ENCODE peak calls at places on chromosomes 4 and X, in six cellular contexts. One of them, this sample, is unnamed.

GRCh38 chrX:141879616-141880015 is 24.1 kb upstream of the MAGEC1 start:
- DNase-seq in GM06990: no peak
- DNase-seq in A549: no peak
- DNase-seq in glutamatergic neuron: no peak
- DNase-seq in lower leg skin: no peak
- DNase-seq in activated CD4-positive, alpha-beta memory T cell treated with anti-CD3 and anti-CD28 coated beads for 36 hours: no peak
- DNase-seq in this sample: no peak

GRCh38 chr4:155541716-155542115 is 124.9 kb upstream of the GUCY1A1 start:
- DNase-seq in GM06990: no peak
- DNase-seq in A549: no peak
- DNase-seq in glutamatergic neuron: no peak
- DNase-seq in lower leg skin: no peak
- DNase-seq in activated CD4-positive, alpha-beta memory T cell treated with anti-CD3 and anti-CD28 coated beads for 36 hours: no peak
- DNase-seq in this sample: no peak

GRCh38 chr4:78762529-78762928 is 13.6 kb upstream of the BMP2K start:
- DNase-seq in GM06990: no peak
- DNase-seq in A549: no peak
- DNase-seq in glutamatergic neuron: no peak
- DNase-seq in lower leg skin: no peak
- DNase-seq in activated CD4-positive, alpha-beta memory T cell treated with anti-CD3 and anti-CD28 coated beads for 36 hours: no peak
- DNase-seq in this sample: no peak

GRCh38 chr4:1588306-1588705 is 95.8 kb downstream of the FAM53A start:
- DNase-seq in GM06990: no peak
- DNase-seq in A549: no peak
- DNase-seq in glutamatergic neuron: no peak
- DNase-seq in lower leg skin: no peak
- DNase-seq in activated CD4-positive, alpha-beta memory T cell treated with anti-CD3 and anti-CD28 coated beads for 36 hours: no peak
- DNase-seq in this sample: no peak

GRCh38 chr4:19254476-19254875 is 997.2 kb upstream of the SLIT2 start:
- DNase-seq in GM06990: no peak
- DNase-seq in A549: no peak
- DNase-seq in glutamatergic neuron: no peak
- DNase-seq in lower leg skin: no peak
- DNase-seq in activated CD4-positive, alpha-beta memory T cell treated with anti-CD3 and anti-CD28 coated beads for 36 hours: no peak
- DNase-seq in this sample: no peak

GRCh38 chr4:22720091-22720490 is 27.4 kb downstream of the GBA3 start:
- DNase-seq in GM06990: no peak
- DNase-seq in A549: no peak
- DNase-seq in glutamatergic neuron: no peak
- DNase-seq in lower leg skin: no peak
- DNase-seq in activated CD4-positive, alpha-beta memory T cell treated with anti-CD3 and anti-CD28 coated beads for 36 hours: no peak
- DNase-seq in this sample: no peak

GRCh38 chr4:48575964-48576363 is 85.9 kb downstream of the ZAR1 start:
- DNase-seq in GM06990: no peak
- DNase-seq in A549: no peak
- DNase-seq in glutamatergic neuron: no peak
- DNase-seq in lower leg skin: no peak
- DNase-seq in activated CD4-positive, alpha-beta memory T cell treated with anti-CD3 and anti-CD28 coated beads for 36 hours: no peak
- DNase-seq in this sample: no peak

GRCh38 chr4:7044415-7044930 is 1.3 kb downstream of the TADA2B start:
- DNase-seq in GM06990: no peak
- DNase-seq in A549: no peak
- DNase-seq in glutamatergic neuron: no peak
- DNase-seq in lower leg skin: no peak
- DNase-seq in activated CD4-positive, alpha-beta memory T cell treated with anti-CD3 and anti-CD28 coated beads for 36 hours: no peak
- DNase-seq in this sample: no peak

GRCh38 chr4:179398414-179398813 is 1956.2 kb upstream of the AGA start:
- DNase-seq in GM06990: no peak
- DNase-seq in A549: no peak
- DNase-seq in glutamatergic neuron: no peak
- DNase-seq in lower leg skin: no peak
- DNase-seq in activated CD4-positive, alpha-beta memory T cell treated with anti-CD3 and anti-CD28 coated beads for 36 hours: no peak
- DNase-seq in this sample: no peak

GRCh38 chr4:139099366-139099982 is 77.5 kb downstream of the ELF2 start:
- DNase-seq in GM06990: peak
- DNase-seq in A549: peak
- DNase-seq in glutamatergic neuron: peak
- DNase-seq in lower leg skin: peak
- DNase-seq in activated CD4-positive, alpha-beta memory T cell treated with anti-CD3 and anti-CD28 coated beads for 36 hours: peak
- DNase-seq in this sample: peak

GRCh38 chr4:173125216-173125812 is 43.3 kb upstream of the GALNT7 start:
- DNase-seq in GM06990: no peak
- DNase-seq in A549: no peak
- DNase-seq in glutamatergic neuron: no peak
- DNase-seq in lower leg skin: no peak
- DNase-seq in activated CD4-positive, alpha-beta memory T cell treated with anti-CD3 and anti-CD28 coated beads for 36 hours: no peak
- DNase-seq in this sample: no peak

This sample was measured in GM12864.